ENCODE peak calls at places on chromosomes 13 and 19, in four cellular contexts. R is GM12891, D is K562, F is GM12878. X is an unnamed sample.

GRCh38 chr19:42253245-42254082 is 1.5 kb downstream of the ERF start:
- DNase-seq in R (peak), D (peak), F (no peak), X (peak)

GRCh38 chr13:59774511-59774911 is 389.2 kb downstream of the DIAPH3 start:
- DNase-seq in R (no peak), D (no peak), F (no peak), X (no peak)

GRCh38 chr13:45909724-45910123 is 58.2 kb upstream of the SIAH3 start:
- DNase-seq in R (no peak), D (no peak), F (no peak), X (no peak)

GRCh38 chr13:106772202-106772601 is 204.3 kb upstream of the ARGLU1 start:
- DNase-seq in R (no peak), D (no peak), F (no peak), X (no peak)

GRCh38 chr19:480016-480855 is 16.1 kb upstream of the MADCAM1 start:
- DNase-seq in R (no peak), D (peak), F (no peak), X (peak)

GRCh38 chr19:15977193-15977592 is 28.4 kb downstream of the OR10H4 start:
- DNase-seq in R (no peak), D (peak), F (no peak), X (no peak)

GRCh38 chr19:2253106-2254051 is 2.8 kb downstream of the JSRP1 start:
- DNase-seq in R (no peak), D (no peak), F (no peak), X (peak)

GRCh38 chr19:55418185-55418584 is 10.6 kb upstream of the UBE2S start:
- DNase-seq in R (no peak), D (peak), F (no peak), X (peak)

GRCh38 chr19:45471866-45472556 is 4.2 kb downstream of the FOSB start:
- DNase-seq in R (no peak), D (no peak), F (no peak), X (no peak)

GRCh38 chr13:108154421-108154858 is 60.9 kb downstream of the LIG4 start:
- DNase-seq in R (no peak), D (no peak), F (no peak), X (no peak)

GRCh38 chr13:106464076-106464475 is 71.4 kb downstream of the EFNB2 start:
- DNase-seq in R (no peak), D (no peak), F (no peak), X (peak)

GRCh38 chr19:16143399-16144215 is at the start of gene HSH2D:
- DNase-seq in R (peak), D (no peak), F (peak), X (peak)

GRCh38 chr19:20079487-20079886 is 1.7 kb downstream of the ZNF90 start:
- DNase-seq in R (no peak), D (no peak), F (no peak), X (no peak)

GRCh38 chr13:48004201-48004600 is 3.1 kb upstream of the SUCLA2 start:
- DNase-seq in R (no peak), D (no peak), F (no peak), X (peak)

GRCh38 chr13:96539791-96540190 is 449.9 kb downstream of the HS6ST3 start:
- DNase-seq in R (no peak), D (no peak), F (no peak), X (no peak)

GRCh38 chr19:3607398-3608078 is 863 bp upstream of the TBXA2R start:
- DNase-seq in R (no peak), D (peak), F (no peak), X (no peak)

GRCh38 chr13:111043575-111043982 is 71.5 kb upstream of the ARHGEF7 start:
- DNase-seq in R (no peak), D (peak), F (no peak), X (no peak)

GRCh38 chr19:7870571-7871279 is 3.5 kb downstream of the PRR36 start:
- DNase-seq in R (no peak), D (peak), F (no peak), X (no peak)

GRCh38 chr13:109816112-109816978 is 30.0 kb upstream of the IRS2 start:
- DNase-seq in R (no peak), D (no peak), F (no peak), X (no peak)

GRCh38 chr19:38355728-38356725 is 18.3 kb upstream of the PSMD8 start:
- DNase-seq in R (no peak), D (no peak), F (no peak), X (no peak)

GRCh38 chr19:48216933-48217332 is 38.8 kb downstream of the CARD8 start:
- DNase-seq in R (no peak), D (peak), F (no peak), X (no peak)

GRCh38 chr19:32316034-32316433 is 29.4 kb upstream of the ZNF507 start:
- DNase-seq in R (no peak), D (peak), F (no peak), X (no peak)

GRCh38 chr13:110874508-110874960 is 40.3 kb downstream of the ANKRD10 start:
- DNase-seq in R (peak), D (peak), F (no peak), X (peak)

GRCh38 chr19:55087542-55087935 is 11.9 kb downstream of the EPS8L1 start:
- DNase-seq in R (no peak), D (no peak), F (no peak), X (no peak)

GRCh38 chr13:75485286-75486062 is 3.5 kb upstream of the TBC1D4 start:
- DNase-seq in R (no peak), D (no peak), F (no peak), X (no peak)

GRCh38 chr13:70708744-70709143 is 600.5 kb upstream of the KLHL1 start:
- DNase-seq in R (no peak), D (no peak), F (no peak), X (no peak)

GRCh38 chr19:33323093-33323820 is 20.9 kb upstream of the CEBPA start:
- DNase-seq in R (no peak), D (no peak), F (no peak), X (no peak)

GRCh38 chr19:33329060-33329459 is 26.7 kb upstream of the CEBPA start:
- DNase-seq in R (no peak), D (no peak), F (no peak), X (no peak)

GRCh38 chr19:33320636-33321035 is 18.3 kb upstream of the CEBPA start:
- DNase-seq in R (no peak), D (no peak), F (no peak), X (no peak)

GRCh38 chr19:33325920-33326319 is 23.6 kb upstream of the CEBPA start:
- DNase-seq in R (no peak), D (no peak), F (no peak), X (no peak)

DNA sequence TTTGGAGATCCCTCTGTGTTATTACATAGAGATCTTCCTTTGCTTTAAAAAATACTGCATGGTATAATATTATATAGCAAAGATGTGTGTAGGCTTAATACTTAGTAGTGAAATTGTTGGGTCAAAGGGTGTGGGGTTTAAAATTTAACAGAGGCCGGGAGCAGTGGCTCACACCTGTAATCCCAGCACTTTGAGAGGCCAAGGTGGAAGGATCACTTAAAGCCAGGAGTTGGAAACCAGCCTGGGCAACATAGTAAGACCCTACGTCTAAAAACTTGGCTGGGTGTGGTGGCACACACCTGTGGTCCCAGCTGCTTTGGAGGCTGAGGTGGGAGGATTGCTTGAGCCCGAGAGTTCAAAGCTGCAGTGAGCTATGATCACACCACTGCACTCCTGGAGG is 22.3 kb upstream of the CEBPA start:
- DNase-seq in R (no peak), D (no peak), F (no peak), X (no peak)
- TF ChIP-seq SPI1 in R (no peak), D (no peak), F (no peak), X (no peak)

GRCh38 chr13:20924758-20925394 is 22.3 kb upstream of the XPO4 start:
- DNase-seq in R (no peak), D (peak), F (no peak), X (peak)
- TF ChIP-seq SPI1 in R (no peak), D (no peak), F (no peak), X (no peak)

GRCh38 chr13:113196970-113197737 is 11.3 kb downstream of the PCID2 start:
- DNase-seq in R (no peak), D (no peak), F (no peak), X (no peak)

GRCh38 chr13:113187905-113188595 is 20.4 kb downstream of the PCID2 start:
- DNase-seq in R (no peak), D (no peak), F (no peak), X (no peak)

GRCh38 chr13:113195360-113195759 is 13.1 kb downstream of the PCID2 start:
- DNase-seq in R (no peak), D (no peak), F (no peak), X (no peak)

GRCh38 chr13:113192279-113192678 is 16.2 kb downstream of the PCID2 start:
- DNase-seq in R (no peak), D (no peak), F (no peak), X (no peak)

DNA sequence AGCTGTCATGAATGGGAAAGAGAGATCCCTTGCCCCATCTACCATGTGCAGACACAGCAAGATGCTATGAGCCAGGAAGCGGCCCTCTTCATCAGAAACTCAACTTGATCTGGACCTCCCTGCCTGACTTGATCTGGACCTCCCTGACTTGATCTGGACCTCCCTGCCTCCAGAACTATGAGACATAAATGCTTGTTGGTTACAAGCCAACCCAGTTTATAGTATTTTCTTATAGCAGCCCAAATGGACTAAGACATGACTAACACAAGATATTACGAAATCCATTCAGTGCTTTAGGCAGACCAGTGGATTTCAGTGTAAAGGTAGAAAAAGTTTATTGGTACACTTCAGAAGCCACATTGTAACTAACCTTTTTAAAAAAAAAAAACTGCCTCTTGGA is 15.6 kb downstream of the PCID2 start:
- DNase-seq in R (no peak), D (no peak), F (no peak), X (no peak)
- TF ChIP-seq SPI1 in R (no peak), D (no peak), F (no peak), X (no peak)

DNA sequence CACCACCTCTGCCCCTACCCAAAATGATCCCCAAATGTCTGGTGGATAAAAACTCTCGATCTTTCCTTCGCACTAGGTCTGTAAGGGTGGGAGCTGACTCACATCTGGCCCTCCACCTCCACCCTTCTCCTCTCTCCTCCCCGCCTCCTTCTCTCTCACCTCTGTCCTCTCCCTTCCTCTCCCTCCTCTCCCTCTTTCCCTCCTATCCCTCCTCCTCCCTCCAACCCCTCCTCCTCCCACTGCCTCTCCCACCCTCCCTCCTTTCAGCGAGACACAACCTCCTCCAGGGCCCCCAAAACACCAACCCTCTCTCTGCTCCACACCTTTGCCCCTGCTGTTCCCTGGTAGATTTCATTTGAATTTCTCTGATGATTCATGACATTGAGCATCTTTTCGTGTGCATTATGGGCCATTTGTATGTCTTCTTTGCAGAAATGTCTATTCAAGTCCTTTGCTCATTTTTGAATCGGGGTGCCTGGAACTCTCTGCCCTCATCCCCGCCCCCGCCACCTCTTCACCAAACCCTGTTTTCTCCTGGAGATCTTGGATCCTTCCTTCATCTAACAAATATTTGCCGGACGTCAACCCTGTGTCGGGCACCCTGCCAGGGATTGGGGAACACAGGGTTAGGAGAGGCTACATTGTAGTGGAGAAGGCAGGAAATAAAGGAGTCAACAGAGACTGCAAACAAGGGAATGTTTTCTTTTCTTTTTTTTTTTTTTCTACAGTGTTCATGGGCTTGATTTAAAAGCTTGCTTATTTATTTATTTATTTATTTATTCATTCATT is 25.4 kb upstream of the SLC1A5 start:
- DNase-seq in R (no peak), D (no peak), F (no peak), X (no peak)
- TF ChIP-seq SPI1 in R (no peak), D (no peak), F (no peak), X (no peak)

GRCh38 chr13:112165712-112166111 is 98.8 kb downstream of the SOX1 start:
- DNase-seq in R (no peak), D (no peak), F (no peak), X (no peak)

GRCh38 chr13:112159575-112160547 is 92.9 kb downstream of the SOX1 start:
- DNase-seq in R (no peak), D (no peak), F (no peak), X (no peak)

GRCh38 chr13:112160558-112160957 is 93.6 kb downstream of the SOX1 start:
- DNase-seq in R (no peak), D (no peak), F (no peak), X (no peak)

GRCh38 chr13:112158961-112159360 is 92.0 kb downstream of the SOX1 start:
- DNase-seq in R (no peak), D (no peak), F (no peak), X (no peak)

DNA sequence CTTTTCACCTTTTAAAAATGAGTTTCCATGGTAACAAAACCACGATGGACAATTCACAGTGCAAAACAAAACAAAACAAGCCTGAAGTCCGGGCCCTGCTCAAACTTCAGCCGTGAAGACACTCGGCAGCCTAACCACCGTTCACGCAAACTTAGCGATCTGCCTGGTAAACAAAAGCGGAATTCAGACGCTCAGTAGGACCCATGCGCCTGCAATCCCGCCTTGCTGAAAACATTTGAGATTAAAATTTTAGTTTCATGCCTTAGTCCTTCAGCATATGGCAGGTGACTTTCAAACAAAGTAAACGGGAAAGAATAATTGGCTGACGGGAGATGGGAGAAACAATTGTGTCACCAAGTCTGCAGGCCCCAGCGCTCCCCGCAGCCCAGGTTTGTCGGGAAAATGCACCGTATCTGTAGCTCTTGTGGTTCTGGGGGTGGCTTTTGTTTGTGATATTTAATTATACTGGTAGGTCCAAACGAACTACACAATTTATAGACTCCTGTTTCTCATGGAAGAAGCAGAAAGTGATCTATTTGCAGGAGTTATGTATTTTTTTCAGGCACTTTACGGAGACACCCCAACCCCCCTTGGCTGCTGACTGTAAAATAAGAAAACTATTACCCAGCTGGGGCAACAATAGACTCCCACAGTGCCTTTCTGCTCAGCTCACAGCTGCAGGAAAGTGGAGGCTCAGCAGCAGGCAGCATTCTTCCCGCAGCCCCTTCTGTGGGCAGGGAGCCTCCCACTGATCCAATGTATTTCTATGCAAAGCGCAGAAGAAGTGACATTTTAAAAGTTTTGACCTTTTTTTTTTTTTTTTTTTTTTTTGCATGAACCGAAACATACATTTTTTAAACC is 94.7 kb downstream of the SOX1 start:
- DNase-seq in R (no peak), D (no peak), F (no peak), X (no peak)
- TF ChIP-seq SPI1 in R (no peak), D (no peak), F (no peak), X (no peak)

GRCh38 chr19:13847900-13848677 is 28.8 kb upstream of the NANOS3 start:
- DNase-seq in R (no peak), D (no peak), F (no peak), X (no peak)

GRCh38 chr19:13846533-13847032 is 30.4 kb upstream of the NANOS3 start:
- DNase-seq in R (peak), D (peak), F (peak), X (peak)

GRCh38 chr19:13849277-13849676 is 27.7 kb upstream of the NANOS3 start:
- DNase-seq in R (no peak), D (no peak), F (no peak), X (no peak)

GRCh38 chr19:13848811-13849241 is 28.1 kb upstream of the NANOS3 start:
- DNase-seq in R (no peak), D (peak), F (no peak), X (no peak)

DNA sequence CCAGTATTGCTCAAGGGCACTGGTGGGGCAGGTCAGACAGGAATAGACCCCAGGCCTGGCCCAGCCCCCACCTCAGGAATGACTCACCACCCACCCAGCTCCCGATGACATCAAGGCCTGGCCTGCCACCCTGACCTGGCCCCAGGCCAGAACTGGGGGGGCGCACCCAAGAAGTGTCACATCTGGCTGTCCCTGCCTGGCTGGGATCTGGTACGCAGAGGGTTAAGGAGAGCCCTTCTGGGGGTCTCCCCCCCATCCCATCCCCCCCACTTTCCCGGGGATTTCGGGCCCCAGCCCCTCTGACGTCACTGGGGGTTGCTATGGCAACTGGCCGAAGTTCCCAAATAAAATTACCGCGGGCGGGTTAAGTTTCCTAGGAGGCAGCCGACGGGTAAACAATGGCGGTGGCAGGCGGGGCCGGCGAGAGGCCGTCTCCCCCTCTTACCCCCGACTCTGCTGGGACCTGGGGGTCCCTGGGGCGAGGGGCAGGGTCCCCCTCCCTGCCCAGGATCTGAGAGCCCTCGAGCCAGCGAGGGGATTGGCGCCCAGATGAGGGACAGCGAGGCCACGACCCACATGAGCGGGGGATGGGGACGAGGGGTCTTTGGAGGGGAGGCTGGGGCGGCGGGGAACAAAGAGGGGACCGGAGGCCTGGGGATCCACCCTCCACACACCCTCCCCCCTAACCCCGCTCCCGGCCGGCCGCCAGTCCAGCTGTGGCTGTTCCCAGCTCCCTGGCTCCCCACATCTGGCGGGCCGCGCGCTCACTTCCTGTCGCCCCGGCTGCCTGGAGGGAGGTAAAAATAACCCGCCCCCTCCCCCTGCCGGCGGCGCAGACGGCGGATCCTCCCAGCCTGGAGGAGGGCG is 29.7 kb upstream of the NANOS3 start:
- DNase-seq in R (peak), D (peak), F (no peak), X (peak)
- TF ChIP-seq SPI1 in R (no peak), D (peak), F (peak), X (peak)

X was measured in HL-60.